ENCODE peak calls at places on chromosomes 16 and 17, in five cellular contexts. One of them, this sample, is unnamed.

GRCh38 chr16:76293980-76294690 is 16.9 kb downstream of the CNTNAP4 start:
- DNase-seq in amygdala: no peak
- DNase-seq in H7: no peak
- DNase-seq in EH: no peak
- DNase-seq in Caco-2: no peak
- DNase-seq in this sample: no peak

GRCh38 chr16:4994719-4995434 is 36.7 kb downstream of the SEC14L5 start:
- DNase-seq in amygdala: peak
- DNase-seq in EH: no peak
- DNase-seq in H7: no peak
- DNase-seq in Caco-2: no peak
- DNase-seq in this sample: no peak

GRCh38 chr17:17567631-17568030 is 23.9 kb downstream of the PEMT start:
- DNase-seq in H7: no peak
- DNase-seq in Caco-2: no peak
- DNase-seq in EH: no peak
- DNase-seq in amygdala: peak
- DNase-seq in this sample: peak

GRCh38 chr17:58507123-58507634 is 7.3 kb downstream of the MTMR4 start:
- DNase-seq in amygdala: no peak
- DNase-seq in H7: no peak
- DNase-seq in EH: no peak
- DNase-seq in Caco-2: no peak
- DNase-seq in this sample: no peak

GRCh38 chr17:18267366-18267765 is 6.9 kb downstream of the MIEF2 start:
- DNase-seq in Caco-2: no peak
- DNase-seq in amygdala: no peak
- DNase-seq in EH: no peak
- DNase-seq in H7: peak
- DNase-seq in this sample: no peak

GRCh38 chr17:50201226-50201854 is at the start of gene COL1A1:
- DNase-seq in EH: peak
- DNase-seq in amygdala: no peak
- DNase-seq in Caco-2: no peak
- DNase-seq in H7: peak
- DNase-seq in this sample: no peak

GRCh38 chr17:45372325-45372869 is 55.6 kb upstream of the MAP3K14 start:
- DNase-seq in EH: peak
- DNase-seq in Caco-2: no peak
- DNase-seq in H7: peak
- DNase-seq in amygdala: no peak
- DNase-seq in this sample: no peak

GRCh38 chr17:9355841-9356240 is 219.8 kb downstream of the STX8 start:
- DNase-seq in H7: no peak
- DNase-seq in amygdala: no peak
- DNase-seq in EH: no peak
- DNase-seq in Caco-2: no peak
- DNase-seq in this sample: no peak

GRCh38 chr16:1054660-1055556 is 17.6 kb upstream of the SSTR5 start:
- DNase-seq in H7: peak
- DNase-seq in Caco-2: peak
- DNase-seq in amygdala: peak
- DNase-seq in EH: peak
- DNase-seq in this sample: peak

GRCh38 chr17:59763861-59764260 is 56.4 kb downstream of the VMP1 start:
- DNase-seq in Caco-2: no peak
- DNase-seq in EH: peak
- DNase-seq in H7: no peak
- DNase-seq in amygdala: no peak
- DNase-seq in this sample: no peak

GRCh38 chr16:68086336-68086821 is 1.2 kb downstream of the NFATC3 start:
- DNase-seq in amygdala: no peak
- DNase-seq in H7: peak
- DNase-seq in Caco-2: no peak
- DNase-seq in EH: peak
- DNase-seq in this sample: peak

GRCh38 chr17:75637143-75637538 is 3.9 kb downstream of the SMIM5 start:
- DNase-seq in amygdala: no peak
- DNase-seq in H7: no peak
- DNase-seq in EH: no peak
- DNase-seq in Caco-2: no peak
- DNase-seq in this sample: no peak

GRCh38 chr16:77657016-77657415 is 65.3 kb upstream of the NUDT7 start:
- DNase-seq in Caco-2: peak
- DNase-seq in amygdala: no peak
- DNase-seq in H7: peak
- DNase-seq in EH: no peak
- DNase-seq in this sample: peak

GRCh38 chr16:13390093-13390985 is 488.9 kb downstream of the SHISA9 start:
- DNase-seq in H7: no peak
- DNase-seq in Caco-2: no peak
- DNase-seq in EH: no peak
- DNase-seq in amygdala: no peak
- DNase-seq in this sample: no peak

GRCh38 chr16:68275611-68276191 is 11.4 kb downstream of the SLC7A6 start:
- DNase-seq in H7: no peak
- DNase-seq in EH: no peak
- DNase-seq in amygdala: no peak
- DNase-seq in Caco-2: no peak
- DNase-seq in this sample: peak

GRCh38 chr16:28210979-28211505 is 723 bp downstream of the XPO6 start:
- DNase-seq in EH: peak
- DNase-seq in Caco-2: peak
- DNase-seq in H7: peak
- DNase-seq in amygdala: peak
- DNase-seq in this sample: peak

GRCh38 chr16:30934827-30935557 is 11.6 kb downstream of the FBXL19 start:
- DNase-seq in amygdala: no peak
- DNase-seq in Caco-2: peak
- DNase-seq in H7: peak
- DNase-seq in EH: peak
- DNase-seq in this sample: peak

GRCh38 chr17:31673076-31673475 is 186.0 kb downstream of the COPRS start:
- DNase-seq in H7: no peak
- DNase-seq in EH: no peak
- DNase-seq in amygdala: no peak
- DNase-seq in Caco-2: no peak
- DNase-seq in this sample: no peak

GRCh38 chr17:28545787-28546415 is 6.5 kb downstream of the UNC119 start:
- DNase-seq in Caco-2: no peak
- DNase-seq in H7: peak
- DNase-seq in EH: peak
- DNase-seq in amygdala: no peak
- DNase-seq in this sample: no peak

GRCh38 chr16:67445441-67445912 is 14.6 kb downstream of the HSD11B2 start:
- DNase-seq in amygdala: no peak
- DNase-seq in Caco-2: no peak
- DNase-seq in H7: peak
- DNase-seq in EH: no peak
- DNase-seq in this sample: no peak

GRCh38 chr17:38868968-38869646 is 751 bp upstream of the LASP1 start:
- DNase-seq in amygdala: peak
- DNase-seq in EH: peak
- DNase-seq in Caco-2: peak
- DNase-seq in H7: peak
- DNase-seq in this sample: peak

GRCh38 chr17:72192409-72193192 is 71.8 kb downstream of the SOX9 start:
- DNase-seq in amygdala: no peak
- DNase-seq in H7: no peak
- DNase-seq in Caco-2: no peak
- DNase-seq in EH: peak
- DNase-seq in this sample: no peak

GRCh38 chr16:12017583-12017982 is 41.0 kb downstream of the SNX29 start:
- DNase-seq in amygdala: no peak
- DNase-seq in Caco-2: no peak
- DNase-seq in EH: peak
- DNase-seq in H7: no peak
- DNase-seq in this sample: no peak

GRCh38 chr17:8445536-8445935 is 9.9 kb downstream of the NDEL1 start:
- DNase-seq in amygdala: no peak
- DNase-seq in EH: no peak
- DNase-seq in H7: no peak
- DNase-seq in Caco-2: no peak
- DNase-seq in this sample: no peak

GRCh38 chr17:47318197-47318918 is 5.4 kb upstream of the EFCAB13 start:
- DNase-seq in Caco-2: no peak
- DNase-seq in H7: no peak
- DNase-seq in EH: no peak
- DNase-seq in amygdala: no peak
- DNase-seq in this sample: peak

GRCh38 chr17:14340968-14341412 is 40.1 kb downstream of the HS3ST3B1 start:
- DNase-seq in EH: no peak
- DNase-seq in amygdala: no peak
- DNase-seq in Caco-2: no peak
- DNase-seq in H7: peak
- DNase-seq in this sample: no peak

GRCh38 chr17:82440377-82440981 is 10.1 kb downstream of the CYBC1 start:
- DNase-seq in H7: peak
- DNase-seq in EH: no peak
- DNase-seq in Caco-2: no peak
- DNase-seq in amygdala: no peak
- DNase-seq in this sample: no peak

GRCh38 chr16:89452241-89452640 is 38.1 kb downstream of the ANKRD11 start:
- DNase-seq in Caco-2: no peak
- DNase-seq in EH: no peak
- DNase-seq in amygdala: no peak
- DNase-seq in H7: no peak
- DNase-seq in this sample: no peak

GRCh38 chr16:68470461-68471150 is 22.3 kb upstream of the SMPD3 start:
- DNase-seq in Caco-2: no peak
- DNase-seq in amygdala: peak
- DNase-seq in EH: no peak
- DNase-seq in H7: no peak
- DNase-seq in this sample: no peak

GRCh38 chr17:74457146-74457819 is 9.2 kb upstream of the CD300A start:
- DNase-seq in EH: peak
- DNase-seq in amygdala: peak
- DNase-seq in H7: peak
- DNase-seq in Caco-2: peak
- DNase-seq in this sample: peak

GRCh38 chr16:659618-660017 is 8.3 kb upstream of the RHOT2 start:
- DNase-seq in amygdala: no peak
- DNase-seq in H7: peak
- DNase-seq in EH: no peak
- DNase-seq in Caco-2: no peak
- DNase-seq in this sample: no peak

GRCh38 chr17:40177275-40177874 is at the start of gene RAPGEFL1:
- DNase-seq in amygdala: peak
- DNase-seq in EH: peak
- DNase-seq in Caco-2: peak
- DNase-seq in H7: peak
- DNase-seq in this sample: peak

GRCh38 chr17:17345294-17345597 is 42.1 kb downstream of the NT5M start:
- DNase-seq in H7: no peak
- DNase-seq in amygdala: no peak
- DNase-seq in Caco-2: no peak
- DNase-seq in EH: no peak
- DNase-seq in this sample: no peak

GRCh38 chr17:61261001-61261587 is 138.5 kb upstream of the TBX2 start:
- DNase-seq in Caco-2: no peak
- DNase-seq in EH: no peak
- DNase-seq in H7: no peak
- DNase-seq in amygdala: no peak
- DNase-seq in this sample: no peak

GRCh38 chr17:38403491-38403890 is 24.8 kb upstream of the ARHGAP23 start:
- DNase-seq in amygdala: no peak
- DNase-seq in EH: peak
- DNase-seq in Caco-2: peak
- DNase-seq in H7: peak
- DNase-seq in this sample: no peak